ENCODE peak calls at places on chromosomes 11 and 22, in six cellular contexts. B is lower lobe of right lung; V is cerebellum; O is NCI-H1092; J is activated CD8-positive, alpha-beta memory T cell treated with anti-CD3 and anti-CD28 coated beads for 1 hour; T is CD4-positive, alpha-beta T cell. D is an unnamed sample.

GRCh38 chr11:79390477-79390876 is 50.4 kb downstream of the TENM4 start:
- DNase-seq in V (no peak), B (no peak), T (no peak), J (no peak), O (no peak), D (no peak)

GRCh38 chr11:132980721-132981120 is 551.6 kb downstream of the OPCML start:
- DNase-seq in J (no peak), B (no peak), T (no peak), V (no peak), O (no peak), D (no peak)

GRCh38 chr11:44005076-44005800 is 42.5 kb upstream of the ACCSL start:
- DNase-seq in O (peak; percentile 59), V (no peak), J (no peak), B (no peak), T (no peak), D (no peak)

GRCh38 chr22:46056169-46057041 is 79.4 kb upstream of the WNT7B start:
- DNase-seq in T (no peak), O (no peak), J (no peak), V (no peak), B (peak; percentile 54), D (no peak)

GRCh38 chr11:96263361-96263763 is 79.6 kb downstream of the MAML2 start:
- DNase-seq in V (no peak), T (no peak), J (no peak), B (no peak), O (no peak), D (no peak)

GRCh38 chr22:49152930-49153770 is 674.5 kb downstream of the BRD1 start:
- DNase-seq in O (no peak), J (no peak), B (no peak), T (no peak), V (no peak), D (no peak)

GRCh38 chr11:11822946-11823345 is 18.8 kb upstream of the USP47 start:
- DNase-seq in B (no peak), T (no peak), V (no peak), O (no peak), J (no peak), D (no peak)

GRCh38 chr11:44906641-44907040 is 44.0 kb downstream of the TP53I11 start:
- DNase-seq in T (no peak), V (no peak), J (no peak), O (no peak), B (no peak), D (no peak)

GRCh38 chr11:71194702-71195101 is 57.7 kb downstream of the SHANK2 start:
- DNase-seq in V (no peak), J (no peak), T (no peak), B (no peak), O (no peak), D (no peak)

GRCh38 chr11:44327730-44328691 is 18.1 kb upstream of the ALX4 start:
- DNase-seq in T (no peak), V (no peak), O (no peak), B (no peak), J (no peak), D (no peak)

GRCh38 chr11:127275771-127276170 is 275.2 kb upstream of the KIRREL3 start:
- DNase-seq in V (no peak), B (no peak), O (no peak), T (no peak), J (no peak), D (no peak)

GRCh38 chr22:21937821-21938070 is 14.9 kb downstream of the PPM1F start:
- DNase-seq in B (no peak), T (no peak), O (no peak), V (no peak), J (no peak), D (no peak)

GRCh38 chr11:86220654-86221053 is 23.9 kb upstream of the EED start:
- DNase-seq in O (no peak), T (no peak), J (no peak), V (no peak), B (no peak), D (no peak)

GRCh38 chr22:46234851-46235437 is 15.1 kb downstream of the CDPF1 start:
- DNase-seq in B (no peak), J (no peak), V (no peak), T (no peak), O (no peak), D (no peak)

GRCh38 chr11:1741741-1742140 is 8.7 kb downstream of the IFITM10 start:
- DNase-seq in V (no peak), T (no peak), J (no peak), B (no peak), O (no peak), D (no peak)

D was measured in cerebellar nuclear complex.